ENCODE peak calls at places on chromosomes 4 and X, in four cellular contexts. One of them, this sample, is unnamed.

GRCh38 chrX:138191998-138192397 is 519.5 kb downstream of the FGF13 start:
- DNase-seq in testis: peak; percentile 45
- DNase-seq in CD8-positive, alpha-beta T cell: no peak
- DNase-seq in endodermal cell: peak; percentile 71
- DNase-seq in this sample: no peak

GRCh38 chrX:373641-374471 is 12.9 kb downstream of the PPP2R3B start:
- DNase-seq in testis: peak; percentile 36
- DNase-seq in CD8-positive, alpha-beta T cell: no peak
- DNase-seq in endodermal cell: peak; percentile 85
- DNase-seq in this sample: peak; percentile 75

GRCh38 chrX:129779747-129780146 is at the start of gene SASH3:
- DNase-seq in testis: peak; percentile 17
- DNase-seq in CD8-positive, alpha-beta T cell: peak; percentile 58
- DNase-seq in endodermal cell: no peak
- DNase-seq in this sample: peak; percentile 41

GRCh38 chrX:111349098-111349497 is 62.9 kb downstream of the DCX start:
- DNase-seq in testis: no peak
- DNase-seq in CD8-positive, alpha-beta T cell: no peak
- DNase-seq in endodermal cell: no peak
- DNase-seq in this sample: no peak

GRCh38 chr4:21304061-21304541 is 603.8 kb downstream of the PACRGL start:
- DNase-seq in testis: peak; percentile 40
- DNase-seq in CD8-positive, alpha-beta T cell: no peak
- DNase-seq in endodermal cell: peak; percentile 89
- DNase-seq in this sample: peak; percentile 28

GRCh38 chr4:10607206-10607605 is 77.4 kb downstream of the CLNK start:
- DNase-seq in testis: no peak
- DNase-seq in CD8-positive, alpha-beta T cell: no peak
- DNase-seq in endodermal cell: no peak
- DNase-seq in this sample: no peak

GRCh38 chrX:74924449-74925209 is 623 bp downstream of the NEXMIF start:
- DNase-seq in testis: peak; percentile 36
- DNase-seq in CD8-positive, alpha-beta T cell: no peak
- DNase-seq in endodermal cell: peak; percentile 81
- DNase-seq in this sample: peak; percentile 68

GRCh38 chr4:144209491-144209890 is 69.0 kb upstream of the GYPA start:
- DNase-seq in testis: no peak
- DNase-seq in CD8-positive, alpha-beta T cell: no peak
- DNase-seq in endodermal cell: peak; percentile 51
- DNase-seq in this sample: no peak

GRCh38 chr4:142293536-142293935 is 552.6 kb downstream of the INPP4B start:
- DNase-seq in testis: no peak
- DNase-seq in CD8-positive, alpha-beta T cell: no peak
- DNase-seq in endodermal cell: no peak
- DNase-seq in this sample: no peak

GRCh38 chr4:98653006-98653405 is 5.4 kb downstream of the TSPAN5 start:
- DNase-seq in testis: no peak
- DNase-seq in CD8-positive, alpha-beta T cell: no peak
- DNase-seq in endodermal cell: no peak
- DNase-seq in this sample: no peak

GRCh38 chrX:18368402-18368801 is 13.9 kb upstream of the SCML2 start:
- DNase-seq in testis: no peak
- DNase-seq in CD8-positive, alpha-beta T cell: no peak
- DNase-seq in endodermal cell: no peak
- DNase-seq in this sample: no peak

GRCh38 chr4:6359536-6360308 is 90.1 kb downstream of the WFS1 start:
- DNase-seq in testis: no peak
- DNase-seq in CD8-positive, alpha-beta T cell: no peak
- DNase-seq in endodermal cell: no peak
- DNase-seq in this sample: no peak

GRCh38 chr4:43339435-43339834 is 446.9 kb downstream of the GRXCR1 start:
- DNase-seq in testis: no peak
- DNase-seq in CD8-positive, alpha-beta T cell: no peak
- DNase-seq in endodermal cell: no peak
- DNase-seq in this sample: no peak

GRCh38 chrX:154300815-154301214 is 5.2 kb downstream of the TKTL1 start:
- DNase-seq in testis: no peak
- DNase-seq in CD8-positive, alpha-beta T cell: no peak
- DNase-seq in endodermal cell: no peak
- DNase-seq in this sample: no peak

GRCh38 chr4:146269228-146269653 is 54.9 kb downstream of the REELD1 start:
- DNase-seq in testis: no peak
- DNase-seq in CD8-positive, alpha-beta T cell: no peak
- DNase-seq in endodermal cell: no peak
- DNase-seq in this sample: no peak

GRCh38 chr4:84501721-84502267 is 2.7 kb upstream of the NKX6-1 start:
- DNase-seq in testis: no peak
- DNase-seq in CD8-positive, alpha-beta T cell: no peak
- DNase-seq in endodermal cell: peak; percentile 70
- DNase-seq in this sample: no peak

GRCh38 chr4:40843696-40844095 is 93.9 kb downstream of the NSUN7 start:
- DNase-seq in testis: no peak
- DNase-seq in CD8-positive, alpha-beta T cell: no peak
- DNase-seq in endodermal cell: peak; percentile 64
- DNase-seq in this sample: no peak

GRCh38 chrX:15834827-15835595 is 19.6 kb downstream of the AP1S2 start:
- DNase-seq in testis: no peak
- DNase-seq in CD8-positive, alpha-beta T cell: no peak
- DNase-seq in endodermal cell: no peak
- DNase-seq in this sample: no peak

GRCh38 chr4:833156-833555 is 7.2 kb upstream of the CPLX1 start:
- DNase-seq in testis: no peak
- DNase-seq in CD8-positive, alpha-beta T cell: no peak
- DNase-seq in endodermal cell: no peak
- DNase-seq in this sample: peak; percentile 16

GRCh38 chr4:76251448-76252270 is at the start of gene FAM47E:
- DNase-seq in testis: peak; percentile 90
- DNase-seq in CD8-positive, alpha-beta T cell: peak; percentile 3
- DNase-seq in endodermal cell: peak; percentile 95
- DNase-seq in this sample: peak; percentile 85

GRCh38 chr4:78560296-78560963 is 8.9 kb downstream of the ANXA3 start:
- DNase-seq in testis: no peak
- DNase-seq in CD8-positive, alpha-beta T cell: no peak
- DNase-seq in endodermal cell: no peak
- DNase-seq in this sample: no peak
- H3K27ac ChIP-seq in testis: no peak overlapping the region
- H3K27ac ChIP-seq in CD8-positive, alpha-beta T cell: no peak overlapping the region
- H3K27ac ChIP-seq in endodermal cell: no peak overlapping the region
- H3K27ac ChIP-seq in this sample: peak overlapping the region; percentile 43

GRCh38 chr4:55258152-55258863 is 87.7 kb upstream of the SRD5A3 start:
- DNase-seq in testis: no peak
- DNase-seq in CD8-positive, alpha-beta T cell: no peak
- DNase-seq in endodermal cell: no peak
- DNase-seq in this sample: no peak
- H3K9me3 ChIP-seq in testis: no peaks in the 10 kb centered on the region
- H3K9me3 ChIP-seq in CD8-positive, alpha-beta T cell: no peaks in the 10 kb centered on the region
- H3K9me3 ChIP-seq in endodermal cell: no peaks in the 10 kb centered on the region
- H3K9me3 ChIP-seq in this sample: no peaks in the 10 kb centered on the region

GRCh38 chr4:2415881-2416563 is 2.4 kb downstream of the ZFYVE28 start:
- DNase-seq in testis: no peak
- DNase-seq in CD8-positive, alpha-beta T cell: no peak
- DNase-seq in endodermal cell: peak; percentile 47
- DNase-seq in this sample: no peak
- H3K4me3 ChIP-seq in testis: no peak overlapping the region
- H3K4me3 ChIP-seq in CD8-positive, alpha-beta T cell: no peak overlapping the region
- H3K4me3 ChIP-seq in endodermal cell: peak overlapping the region; percentile 69
- H3K4me3 ChIP-seq in this sample: no peak overlapping the region

DNA sequence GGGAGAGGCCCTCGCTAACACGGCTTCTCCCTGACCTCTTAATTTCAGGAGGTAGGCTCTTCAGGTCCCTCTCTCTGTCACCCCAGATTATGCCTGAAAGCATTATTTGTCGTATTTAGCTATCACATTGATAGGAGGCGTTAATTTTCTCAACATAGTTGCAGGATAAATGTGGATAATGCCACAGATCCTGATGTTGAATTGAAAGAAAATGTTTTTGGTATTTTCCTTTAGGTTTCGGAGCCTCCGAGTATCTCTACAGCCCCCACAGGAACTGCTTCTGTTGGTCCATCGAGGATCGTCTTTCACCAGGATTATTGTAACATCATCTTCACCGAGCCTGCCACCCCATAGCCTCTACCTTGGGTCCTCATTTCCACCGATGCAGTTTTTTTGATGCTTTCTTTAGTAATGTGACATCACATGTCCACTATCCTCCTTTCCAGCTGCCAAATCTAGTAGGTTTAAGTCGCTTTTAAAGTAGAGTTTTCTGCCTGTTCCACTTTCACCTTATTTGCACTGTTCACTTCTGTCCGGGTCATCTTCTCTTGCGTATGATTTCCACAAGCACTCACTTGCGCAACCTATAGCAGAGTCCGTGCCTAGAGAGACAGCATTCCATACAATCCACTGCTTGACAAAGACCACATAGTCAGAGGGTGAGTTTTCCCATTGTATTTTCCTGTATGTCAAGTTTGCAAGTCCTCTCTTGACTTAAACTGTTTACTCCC is 665 bp downstream of the TIGD2 start:
- DNase-seq in testis: no peak
- DNase-seq in CD8-positive, alpha-beta T cell: no peak
- DNase-seq in endodermal cell: no peak
- DNase-seq in this sample: no peak
- H3K27ac ChIP-seq in testis: peak overlapping the region; percentile 89
- H3K27ac ChIP-seq in CD8-positive, alpha-beta T cell: peak overlapping the region; percentile 66
- H3K27ac ChIP-seq in endodermal cell: no peak overlapping the region
- H3K27ac ChIP-seq in this sample: peak overlapping the region; percentile 40

GRCh38 chr4:8599091-8599460 is 6.5 kb downstream of the CPZ start:
- DNase-seq in testis: no peak
- DNase-seq in CD8-positive, alpha-beta T cell: no peak
- DNase-seq in endodermal cell: no peak
- DNase-seq in this sample: no peak
- H3K9me3 ChIP-seq in testis: no peaks in the 10 kb centered on the region
- H3K9me3 ChIP-seq in CD8-positive, alpha-beta T cell: no peaks in the 10 kb centered on the region
- H3K9me3 ChIP-seq in endodermal cell: no peaks in the 10 kb centered on the region
- H3K9me3 ChIP-seq in this sample: no peaks in the 10 kb centered on the region

GRCh38 chr4:39407584-39407885 is 805 bp downstream of the KLB start:
- DNase-seq in testis: no peak
- DNase-seq in CD8-positive, alpha-beta T cell: no peak
- DNase-seq in endodermal cell: no peak
- DNase-seq in this sample: no peak
- H3K4me3 ChIP-seq in testis: no peak overlapping the region
- H3K4me3 ChIP-seq in CD8-positive, alpha-beta T cell: no peak overlapping the region
- H3K4me3 ChIP-seq in endodermal cell: no peak overlapping the region
- H3K4me3 ChIP-seq in this sample: no peak overlapping the region

GRCh38 chr4:2797545-2798305 is 4.8 kb downstream of the SH3BP2 start:
- DNase-seq in testis: no peak
- DNase-seq in CD8-positive, alpha-beta T cell: no peak
- DNase-seq in endodermal cell: no peak
- DNase-seq in this sample: no peak

GRCh38 chr4:2798399-2799301 is 5.8 kb downstream of the SH3BP2 start:
- DNase-seq in testis: no peak
- DNase-seq in CD8-positive, alpha-beta T cell: no peak
- DNase-seq in endodermal cell: no peak
- DNase-seq in this sample: peak; percentile 92

GRCh38 chr4:2795558-2796260 is 2.8 kb downstream of the SH3BP2 start:
- DNase-seq in testis: no peak
- DNase-seq in CD8-positive, alpha-beta T cell: no peak
- DNase-seq in endodermal cell: peak; percentile 45
- DNase-seq in this sample: peak; percentile 75

GRCh38 chr4:2796261-2797187 is 3.6 kb downstream of the SH3BP2 start:
- DNase-seq in testis: no peak
- DNase-seq in CD8-positive, alpha-beta T cell: no peak
- DNase-seq in endodermal cell: no peak
- DNase-seq in this sample: peak; percentile 78

GRCh38 chr4:2797188-2797544 is 4.3 kb downstream of the SH3BP2 start:
- DNase-seq in testis: no peak
- DNase-seq in CD8-positive, alpha-beta T cell: no peak
- DNase-seq in endodermal cell: no peak
- DNase-seq in this sample: no peak
- H3K27ac ChIP-seq in testis: peak overlapping the region; percentile 87
- H3K27ac ChIP-seq in CD8-positive, alpha-beta T cell: no peak overlapping the region
- H3K27ac ChIP-seq in endodermal cell: no peak overlapping the region
- H3K27ac ChIP-seq in this sample: no peak overlapping the region

GRCh38 chr4:48005781-48006180 is 10.7 kb downstream of the CNGA1 start:
- DNase-seq in testis: no peak
- DNase-seq in CD8-positive, alpha-beta T cell: no peak
- DNase-seq in endodermal cell: no peak
- DNase-seq in this sample: no peak
- H3K9me3 ChIP-seq in testis: no peaks in the 10 kb centered on the region
- H3K9me3 ChIP-seq in CD8-positive, alpha-beta T cell: no peaks in the 10 kb centered on the region
- H3K9me3 ChIP-seq in endodermal cell: peaks cover 68% of the 10 kb centered on the region
- H3K9me3 ChIP-seq in this sample: no peaks in the 10 kb centered on the region

GRCh38 chr4:53703267-53703655 is 112.0 kb upstream of the LNX1 start:
- DNase-seq in testis: no peak
- DNase-seq in CD8-positive, alpha-beta T cell: no peak
- DNase-seq in endodermal cell: no peak
- DNase-seq in this sample: no peak
- H3K4me3 ChIP-seq in testis: no peak overlapping the region
- H3K4me3 ChIP-seq in CD8-positive, alpha-beta T cell: no peak overlapping the region
- H3K4me3 ChIP-seq in endodermal cell: no peak overlapping the region
- H3K4me3 ChIP-seq in this sample: peak overlapping the region; percentile 22

GRCh38 chr4:111946789-111947188 is 198.5 kb upstream of the FAM241A start:
- DNase-seq in testis: no peak
- DNase-seq in CD8-positive, alpha-beta T cell: no peak
- DNase-seq in endodermal cell: no peak
- DNase-seq in this sample: no peak

GRCh38 chr4:111941957-111942356 is 203.3 kb upstream of the FAM241A start:
- DNase-seq in testis: no peak
- DNase-seq in CD8-positive, alpha-beta T cell: no peak
- DNase-seq in endodermal cell: no peak
- DNase-seq in this sample: no peak

GRCh38 chr4:111943796-111944203 is 201.5 kb upstream of the FAM241A start:
- DNase-seq in testis: peak; percentile 19
- DNase-seq in CD8-positive, alpha-beta T cell: no peak
- DNase-seq in endodermal cell: peak; percentile 86
- DNase-seq in this sample: peak; percentile 37

GRCh38 chr4:111945014-111945413 is 200.2 kb upstream of the FAM241A start:
- DNase-seq in testis: no peak
- DNase-seq in CD8-positive, alpha-beta T cell: no peak
- DNase-seq in endodermal cell: no peak
- DNase-seq in this sample: no peak
- H3K27ac ChIP-seq in testis: no peak overlapping the region
- H3K27ac ChIP-seq in CD8-positive, alpha-beta T cell: no peak overlapping the region
- H3K27ac ChIP-seq in endodermal cell: no peak overlapping the region
- H3K27ac ChIP-seq in this sample: no peak overlapping the region

This sample was measured in right cardiac atrium.